ENCODE peak calls at places on chromosomes 3 and 15, in four cellular contexts. L is iPS-NIHi11, O is GM23248, K is A549. W is an unnamed sample.

GRCh38 chr3:20201141-20201540 is 15.1 kb upstream of the SGO1 start:
- DNase-seq in L (no peak), O (no peak), K (no peak), W (no peak)

GRCh38 chr15:41892621-41893421 is 1.0 kb downstream of the SPTBN5 start:
- DNase-seq in L (peak), O (no peak), K (no peak), W (no peak)

GRCh38 chr15:50681467-50681866 is 5.1 kb downstream of the TRPM7 start:
- DNase-seq in L (no peak), K (no peak), O (no peak), W (no peak)

GRCh38 chr15:91238664-91239428 is 138.8 kb downstream of the SV2B start:
- DNase-seq in K (no peak), L (no peak), O (no peak), W (no peak)

GRCh38 chr3:185753354-185753753 is 71.5 kb downstream of the IGF2BP2 start:
- DNase-seq in K (no peak), L (no peak), O (no peak), W (no peak)

GRCh38 chr3:65507446-65507845 is 531.3 kb downstream of the MAGI1 start:
- DNase-seq in K (no peak), L (no peak), O (no peak), W (no peak)

GRCh38 chr3:52004906-52005395 is 9.3 kb upstream of the RPL29 start:
- DNase-seq in L (no peak), K (no peak), O (no peak), W (no peak)

GRCh38 chr3:54960066-54960465 is 32.2 kb upstream of the LRTM1 start:
- DNase-seq in K (no peak), L (no peak), O (no peak), W (no peak)

GRCh38 chr3:169562988-169563774 is 100.3 kb downstream of the MECOM start:
- DNase-seq in K (no peak), L (no peak), O (no peak), W (peak)

GRCh38 chr15:20341901-20342605 is 199.5 kb downstream of the GOLGA6L6 start:
- DNase-seq in K (no peak), L (peak), O (no peak), W (no peak)

GRCh38 chr3:45112939-45113338 is 33.2 kb downstream of the CDCP1 start:
- DNase-seq in O (peak), K (no peak), L (no peak), W (no peak)

GRCh38 chr15:71385469-71385868 is 270.2 kb downstream of the THSD4 start:
- DNase-seq in L (no peak), K (no peak), O (no peak), W (no peak)

GRCh38 chr3:189144645-189145044 is 27.1 kb upstream of the TPRG1 start:
- DNase-seq in L (no peak), K (no peak), O (peak), W (peak)

GRCh38 chr15:48601095-48601494 is 44.4 kb downstream of the FBN1 start:
- DNase-seq in K (no peak), O (no peak), L (no peak), W (no peak)

GRCh38 chr15:99447497-99448371 is 118.0 kb upstream of the MEF2A start:
- DNase-seq in O (no peak), L (peak), K (no peak), W (no peak)

GRCh38 chr15:70742928-70743327 is 20.4 kb downstream of the UACA start:
- DNase-seq in L (no peak), K (no peak), O (peak), W (peak)

GRCh38 chr3:38457111-38458003 is 3.7 kb downstream of the ACVR2B start:
- DNase-seq in K (no peak), O (no peak), L (peak), W (no peak)

GRCh38 chr3:98829246-98829832 is 66.2 kb downstream of the ST3GAL6 start:
- DNase-seq in O (no peak), L (no peak), K (no peak), W (peak)

GRCh38 chr3:160210799-160211221 is 14.4 kb upstream of the C3orf80 start:
- DNase-seq in K (no peak), O (peak), L (no peak), W (peak)

GRCh38 chr3:141052570-141053069 is 1.5 kb downstream of the SPSB4 start:
- DNase-seq in K (no peak), O (no peak), L (peak), W (no peak)

GRCh38 chr3:16249336-16249735 is 15.4 kb downstream of the DPH3 start:
- DNase-seq in K (peak), O (peak), L (peak), W (peak)

GRCh38 chr15:61997786-61998185 is 62.5 kb downstream of the VPS13C start:
- DNase-seq in L (no peak), O (peak), K (no peak), W (no peak)

GRCh38 chr3:160753953-160754352 is 2.1 kb upstream of the PPM1L start:
- DNase-seq in K (no peak), L (no peak), O (no peak), W (no peak)

GRCh38 chr3:43128458-43128857 is 22.6 kb upstream of the POMGNT2 start:
- DNase-seq in K (no peak), O (no peak), L (no peak), W (no peak)

GRCh38 chr3:72143322-72143721 is 358.4 kb upstream of the PROK2 start:
- DNase-seq in K (no peak), O (peak), L (no peak), W (peak)